ENCODE peak calls at places on chromosomes 11 and 22, in nine cellular contexts. D, X, H, W, M, O, V, I and U are unnamed samples.

GRCh38 chr11:117197516-117198456 is 1.4 kb upstream of the TAGLN start:
- DNase-seq in D (no peak), X (peak; percentile 50), H (peak; percentile 31), W (peak; percentile 76), M (peak; percentile 61), O (no peak), V (no peak), I (no peak), U (no peak)

GRCh38 chr11:110200241-110200640 is 96.2 kb downstream of the RDX start:
- DNase-seq in D (peak; percentile 54), X (peak; percentile 77), H (no peak), W (no peak), M (peak; percentile 71), O (no peak), V (no peak), I (peak; percentile 79), U (peak; percentile 32)

GRCh38 chr11:88533001-88533400 is 195.5 kb upstream of the CTSC start:
- DNase-seq in D (no peak), X (no peak), H (no peak), W (no peak), M (no peak), O (no peak), V (no peak), I (no peak), U (no peak)

GRCh38 chr22:26336773-26337172 is 92.3 kb upstream of the ASPHD2 start:
- DNase-seq in D (no peak), X (no peak), H (no peak), W (no peak), M (no peak), O (no peak), V (no peak), I (no peak), U (no peak)

GRCh38 chr11:86492370-86493030 is 117.8 kb downstream of the CCDC81 start:
- DNase-seq in D (no peak), X (no peak), H (no peak), W (no peak), M (peak; percentile 54), O (no peak), V (no peak), I (no peak), U (no peak)

GRCh38 chr11:61860054-61860903 is 31.1 kb downstream of the FADS3 start:
- DNase-seq in D (no peak), X (peak; percentile 64), H (no peak), W (no peak), M (peak; percentile 79), O (no peak), V (no peak), I (peak; percentile 61), U (peak; percentile 77)

GRCh38 chr11:69787906-69788305 is 12.8 kb upstream of the FGF4 start:
- DNase-seq in D (no peak), X (no peak), H (no peak), W (no peak), M (no peak), O (no peak), V (no peak), I (no peak), U (no peak)

GRCh38 chr11:8337115-8337386 is 73.4 kb upstream of the LMO1 start:
- DNase-seq in D (no peak), X (no peak), H (no peak), W (no peak), M (no peak), O (no peak), V (no peak), I (no peak), U (no peak)

GRCh38 chr11:86592659-86593451 is 79.6 kb downstream of the ME3 start:
- DNase-seq in D (peak; percentile 97), X (peak; percentile 87), H (no peak), W (no peak), M (peak; percentile 91), O (no peak), V (peak; percentile 47), I (peak; percentile 90), U (peak; percentile 88)

GRCh38 chr11:16603245-16603644 is 135.2 kb upstream of the C11orf58 start:
- DNase-seq in D (no peak), X (no peak), H (no peak), W (peak; percentile 24), M (no peak), O (no peak), V (no peak), I (no peak), U (no peak)

GRCh38 chr11:72069787-72070251 is 10.5 kb downstream of the NUMA1 start:
- DNase-seq in D (peak; percentile 63), X (peak; percentile 78), H (no peak), W (peak; percentile 29), M (peak; percentile 81), O (no peak), V (peak; percentile 60), I (peak; percentile 92), U (peak; percentile 86)

GRCh38 chr11:118229274-118229847 is 4.5 kb upstream of the JAML start:
- DNase-seq in D (no peak), X (no peak), H (no peak), W (no peak), M (no peak), O (no peak), V (no peak), I (no peak), U (no peak)

GRCh38 chr11:1340111-1340510 is 30.7 kb upstream of the TOLLIP start:
- DNase-seq in D (no peak), X (no peak), H (no peak), W (no peak), M (no peak), O (no peak), V (no peak), I (no peak), U (no peak)

GRCh38 chr11:113532697-113533424 is 57.7 kb upstream of the DRD2 start:
- DNase-seq in D (peak; percentile 76), X (peak; percentile 87), H (peak; percentile 85), W (peak; percentile 88), M (peak; percentile 85), O (peak; percentile 29), V (peak; percentile 22), I (peak; percentile 71), U (peak; percentile 77)

DNA sequence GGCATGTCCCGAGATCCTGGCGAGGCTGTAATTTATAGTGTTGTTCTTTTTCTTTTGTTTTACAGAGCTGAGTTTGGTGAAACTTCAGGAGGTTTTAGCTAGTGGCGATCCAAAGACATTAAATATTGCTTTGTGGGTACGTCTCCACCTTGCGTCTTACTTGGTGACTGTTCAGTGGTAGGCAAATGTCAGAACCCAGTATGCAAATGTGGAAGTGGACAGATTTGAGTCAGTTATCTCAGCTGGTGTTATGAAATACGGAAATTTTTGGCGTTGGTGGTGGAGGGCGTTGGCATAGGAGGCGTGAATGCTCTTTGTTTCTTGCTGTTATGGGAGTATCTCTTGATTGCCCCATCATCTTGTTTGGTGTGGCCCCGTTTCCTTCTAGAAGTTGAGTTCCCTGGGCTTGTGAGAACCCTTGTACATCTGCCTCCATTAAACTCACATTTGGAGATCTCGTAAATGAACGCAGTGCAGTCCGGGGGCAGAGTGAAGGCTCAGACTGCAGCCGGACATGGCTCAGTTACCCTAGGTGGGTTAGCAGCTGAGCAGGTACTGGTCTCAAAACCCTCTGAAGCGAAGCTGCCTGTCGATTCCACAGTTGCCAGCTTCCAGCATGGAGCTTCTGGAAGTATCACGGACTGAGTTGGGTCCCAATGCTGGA is 39.9 kb downstream of the PTPRJ start:
- DNase-seq in D (no peak), X (no peak), H (no peak), W (no peak), M (no peak), O (no peak), V (peak; percentile 94), I (no peak), U (peak; percentile 51)
- TF ChIP-seq CTCF in D (no peak), X (no peak), H (no peak), W (no peak), M (no peak), O (no peak), V (peak; percentile 17), I (no peak), U (no peak)

DNA sequence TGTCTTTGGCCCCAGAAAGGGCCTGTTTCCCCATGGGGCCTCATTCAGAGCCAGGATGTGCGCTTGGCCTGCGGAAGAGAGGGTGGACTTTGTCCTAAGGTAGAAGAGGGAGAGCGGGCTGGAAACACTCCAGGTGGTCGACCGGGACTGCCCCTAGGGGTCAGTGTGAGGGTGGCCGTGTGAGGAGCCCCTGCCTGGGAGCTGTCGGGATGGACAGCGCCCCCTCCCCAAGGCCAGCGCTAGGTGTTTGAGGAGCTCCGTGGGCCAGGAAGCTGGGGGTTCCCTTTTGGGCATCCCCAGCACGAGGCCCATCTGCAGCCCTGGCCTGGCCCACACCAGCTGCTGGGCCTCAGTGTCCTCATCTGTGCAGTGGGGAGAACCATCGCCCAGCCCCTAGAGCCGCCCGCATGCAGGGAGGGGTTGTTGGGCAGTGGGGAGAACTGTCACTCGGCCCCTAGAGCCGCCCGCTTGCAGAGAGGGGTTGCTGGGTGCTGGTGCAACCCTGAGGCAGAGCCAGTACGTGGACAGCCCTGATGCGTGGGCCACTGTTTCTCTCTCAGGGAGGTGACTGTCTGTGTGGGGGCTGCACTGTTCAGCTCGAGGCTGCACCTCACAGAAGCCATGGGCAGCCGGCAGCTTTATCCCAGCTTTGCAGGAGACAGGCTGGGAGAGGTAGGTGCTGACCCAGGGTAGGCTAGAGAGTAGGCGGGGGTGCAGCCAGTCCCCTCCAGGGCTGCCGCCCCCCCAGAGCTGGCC is 1319.9 kb downstream of the BRD1 start:
- DNase-seq in D (no peak), X (no peak), H (no peak), W (no peak), M (no peak), O (no peak), V (no peak), I (no peak), U (no peak)
- TF ChIP-seq CTCF in D (no peak), X (no peak), H (no peak), W (peak; percentile 12), M (no peak), O (no peak), V (no peak), I (no peak), U (no peak)

GRCh38 chr22:22983123-22983522 is 87.2 kb upstream of the GNAZ start:
- DNase-seq in D (no peak), X (no peak), H (no peak), W (no peak), M (no peak), O (no peak), V (no peak), I (no peak), U (no peak)
- TF ChIP-seq CTCF in D (no peak), X (no peak), H (no peak), W (no peak), M (no peak), O (no peak), V (no peak), I (no peak), U (no peak)

DNA sequence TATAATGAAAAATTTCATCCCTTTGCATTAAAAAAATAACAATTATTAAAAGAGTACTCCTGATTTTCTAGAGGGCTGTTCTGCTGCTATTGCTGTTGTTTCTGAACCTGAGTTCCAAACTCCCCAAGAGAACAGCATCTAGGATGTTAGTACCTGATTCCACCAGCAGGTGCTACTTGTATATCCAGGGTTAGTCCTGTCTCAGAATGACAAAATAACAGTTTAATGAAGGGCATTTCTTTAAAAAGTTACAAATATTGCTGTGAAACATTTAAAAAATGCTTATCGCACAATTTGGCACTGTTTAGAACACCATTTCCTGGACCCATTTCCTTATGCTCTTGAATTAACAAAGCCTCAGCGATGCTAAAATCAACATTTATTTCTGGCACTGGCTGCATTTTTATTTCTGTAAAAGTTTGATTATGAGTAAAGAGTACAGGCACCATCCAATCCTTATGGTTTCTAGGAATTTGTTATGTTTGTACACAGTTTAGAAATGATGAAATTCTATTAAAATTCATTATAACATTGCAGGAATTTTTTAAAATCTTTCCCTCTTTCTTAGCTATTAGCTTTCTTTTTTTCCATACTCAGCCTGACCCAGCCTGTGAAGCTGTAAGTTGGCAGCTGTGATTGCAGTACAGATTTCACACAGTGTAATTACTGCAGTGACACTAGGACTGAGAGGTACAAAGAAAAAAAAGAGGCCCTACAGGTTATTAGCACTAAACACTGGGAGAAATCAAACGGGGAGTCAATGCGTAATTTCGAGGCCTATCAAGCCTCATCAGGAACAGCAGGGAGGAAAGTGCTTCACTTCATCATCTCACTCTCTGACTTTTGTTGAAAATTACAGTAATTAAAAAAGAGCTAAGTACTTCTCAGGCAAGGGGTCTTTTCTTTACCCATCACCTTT is 208.8 kb downstream of the DCDC1 start:
- DNase-seq in D (no peak), X (peak; percentile 8), H (no peak), W (peak; percentile 58), M (peak; percentile 1), O (no peak), V (no peak), I (peak; percentile 0), U (peak; percentile 36)
- TF ChIP-seq CTCF in D (peak; percentile 47), X (peak; percentile 42), H (peak; percentile 68), W (peak; percentile 67), M (peak; percentile 39), O (no peak), V (no peak), I (peak; percentile 27), U (peak; percentile 38)